ENCODE peak calls at places on chromosomes 4 and X, in six cellular contexts. F is left ventricle myocardium inferior, D is cardiac muscle cell, E is GM23338, H is HL-60, X is body of pancreas. B is an unnamed sample.
A peak's percentile ranks its signal among the peaks of the same experiment; 100 is the strongest.

GRCh38 chr4:25795566-25796454 is 67.0 kb downstream of the SEL1L3 start:
- DNase-seq in F (no peak), D (peak; percentile 70), E (peak; percentile 78), H (no peak), X (no peak), B (no peak)

GRCh38 chr4:122900314-122900713 is 22.1 kb downstream of the NUDT6 start:
- DNase-seq in F (no peak), D (no peak), E (no peak), H (no peak), X (no peak), B (no peak)

GRCh38 chrX:2708016-2708415 is 16.9 kb downstream of the CD99 start:
- DNase-seq in F (no peak), D (no peak), E (no peak), H (no peak), X (no peak), B (no peak)

GRCh38 chr4:57154926-57155325 is 44.7 kb upstream of the IGFBP7 start:
- DNase-seq in F (no peak), D (no peak), E (peak; percentile 43), H (no peak), X (no peak), B (no peak)

GRCh38 chr4:70544279-70544870 is 26.0 kb downstream of the AMTN start:
- DNase-seq in F (no peak), D (peak; percentile 24), E (peak; percentile 66), H (no peak), X (no peak), B (no peak)

GRCh38 chr4:114156371-114156770 is 176.9 kb upstream of the ARSJ start:
- DNase-seq in F (no peak), D (no peak), E (no peak), H (no peak), X (no peak), B (no peak)

GRCh38 chr4:102163404-102164140 is 181.7 kb downstream of the SLC39A8 start:
- DNase-seq in F (no peak), D (no peak), E (no peak), H (no peak), X (no peak), B (no peak)

GRCh38 chr4:8388471-8388870 is 52.1 kb downstream of the ACOX3 start:
- DNase-seq in F (no peak), D (no peak), E (no peak), H (no peak), X (no peak), B (no peak)

GRCh38 chrX:40543661-40544328 is 37.0 kb upstream of the ATP6AP2 start:
- DNase-seq in F (no peak), D (peak; percentile 65), E (peak; percentile 87), H (no peak), X (peak; percentile 31), B (peak; percentile 51)

GRCh38 chr4:54005475-54005874 is 58.9 kb downstream of the CHIC2 start:
- DNase-seq in F (no peak), D (peak; percentile 63), E (no peak), H (no peak), X (no peak), B (no peak)

GRCh38 chrX:152450076-152450475 is 1.0 kb downstream of the GABRA3 start:
- DNase-seq in F (no peak), D (no peak), E (peak; percentile 15), H (no peak), X (no peak), B (no peak)

GRCh38 chr4:57124145-57124544 is 14.0 kb upstream of the IGFBP7 start:
- DNase-seq in F (no peak), D (peak; percentile 80), E (no peak), H (no peak), X (no peak), B (no peak)

GRCh38 chr4:7172508-7172907 is 19.8 kb upstream of the SORCS2 start:
- DNase-seq in F (no peak), D (no peak), E (no peak), H (no peak), X (no peak), B (no peak)

GRCh38 chrX:97332963-97333362 is 449.3 kb downstream of the RPA4 start:
- DNase-seq in F (no peak), D (peak; percentile 18), E (no peak), H (no peak), X (no peak), B (no peak)

GRCh38 chrX:128106630-128107029 is 54.4 kb upstream of the ACTRT1 start:
- DNase-seq in F (no peak), D (no peak), E (peak; percentile 50), H (no peak), X (no peak), B (no peak)

GRCh38 chr4:20641971-20642370 is 58.3 kb upstream of the PACRGL start:
- DNase-seq in F (no peak), D (no peak), E (no peak), H (no peak), X (no peak), B (no peak)

GRCh38 chr4:107050525-107051135 is 14.5 kb upstream of the DKK2 start:
- DNase-seq in F (no peak), D (no peak), E (peak; percentile 43), H (no peak), X (no peak), B (no peak)

GRCh38 chrX:4675686-4676300 is 962.3 kb upstream of the PRKX start:
- DNase-seq in F (no peak), D (no peak), E (no peak), H (no peak), X (no peak), B (no peak)

GRCh38 chr4:122716825-122717448 is 15.6 kb upstream of the BBS12 start:
- DNase-seq in F (peak; percentile 44), D (peak; percentile 81), E (peak; percentile 85), H (peak; percentile 39), X (peak; percentile 61), B (peak; percentile 33)

GRCh38 chr4:104487105-104487504 is 7.6 kb downstream of the CXXC4 start:
- DNase-seq in F (no peak), D (no peak), E (peak; percentile 35), H (no peak), X (peak; percentile 49), B (no peak)

GRCh38 chr4:74167585-74167984 is 9.7 kb downstream of the MTHFD2L start:
- DNase-seq in F (no peak), D (no peak), E (no peak), H (no peak), X (no peak), B (no peak)

GRCh38 chr4:74166823-74167222 is 8.9 kb downstream of the MTHFD2L start:
- DNase-seq in F (no peak), D (no peak), E (no peak), H (no peak), X (no peak), B (no peak)

GRCh38 chr4:74161676-74162450 is 3.9 kb downstream of the MTHFD2L start:
- DNase-seq in F (no peak), D (peak; percentile 40), E (no peak), H (no peak), X (no peak), B (no peak)

GRCh38 chr4:74168841-74169240 is 10.9 kb downstream of the MTHFD2L start:
- DNase-seq in F (no peak), D (no peak), E (no peak), H (no peak), X (no peak), B (no peak)

GRCh38 chr4:74166135-74166534 is 8.2 kb downstream of the MTHFD2L start:
- DNase-seq in F (no peak), D (no peak), E (no peak), H (no peak), X (no peak), B (no peak)
- TF ChIP-seq CTCF in F (no peak), D (no peak), E (no peak), H (no peak), X (no peak), B (no peak)

GRCh38 chrX:66014084-66014483 is 25.8 kb downstream of the VSIG4 start:
- DNase-seq in F (no peak), D (no peak), E (no peak), H (no peak), X (no peak), B (no peak)

GRCh38 chrX:66014560-66014959 is 25.3 kb downstream of the VSIG4 start:
- DNase-seq in F (no peak), D (no peak), E (no peak), H (no peak), X (no peak), B (no peak)

GRCh38 chrX:66012094-66012534 is 27.8 kb downstream of the VSIG4 start:
- DNase-seq in F (no peak), D (no peak), E (no peak), H (peak; percentile 81), X (no peak), B (no peak)

GRCh38 chrX:66015152-66015827 is 24.6 kb downstream of the VSIG4 start:
- DNase-seq in F (peak; percentile 18), D (peak; percentile 18), E (no peak), H (peak; percentile 83), X (no peak), B (no peak)

GRCh38 chrX:66013195-66013816 is 26.6 kb downstream of the VSIG4 start:
- DNase-seq in F (no peak), D (no peak), E (no peak), H (no peak), X (no peak), B (no peak)
- H3K4me3 ChIP-seq in F (no peak overlapping the region), D (no peak overlapping the region), E (no peak overlapping the region), H (no peak overlapping the region), X (no peak overlapping the region), B (no peak overlapping the region)

DNA sequence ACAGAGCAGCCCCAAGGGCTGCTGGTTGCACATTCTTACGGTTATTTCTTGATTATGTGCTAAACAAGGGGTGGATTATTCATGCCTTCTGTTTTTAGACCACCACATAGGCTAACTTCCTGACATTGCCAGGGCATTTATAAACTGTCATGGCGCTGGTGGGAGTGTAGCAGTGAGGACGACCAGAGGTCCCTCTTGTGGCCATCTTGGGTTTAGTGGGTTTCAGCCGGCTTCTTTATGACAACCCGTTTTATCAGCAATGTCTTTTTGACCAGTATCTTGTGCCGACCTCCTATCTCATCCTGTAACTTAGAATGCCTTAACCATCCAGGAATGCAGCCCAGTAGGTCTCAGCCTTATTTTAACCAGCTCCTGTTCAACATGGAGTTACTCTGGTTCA is 212.4 kb upstream of the GRID2 start:
- DNase-seq in F (no peak), D (peak; percentile 3), E (peak; percentile 76), H (no peak), X (no peak), B (no peak)
- TF ChIP-seq CTCF in F (no peak), D (no peak), E (peak; percentile 73), H (no peak), X (no peak), B (peak; percentile 12)

DNA sequence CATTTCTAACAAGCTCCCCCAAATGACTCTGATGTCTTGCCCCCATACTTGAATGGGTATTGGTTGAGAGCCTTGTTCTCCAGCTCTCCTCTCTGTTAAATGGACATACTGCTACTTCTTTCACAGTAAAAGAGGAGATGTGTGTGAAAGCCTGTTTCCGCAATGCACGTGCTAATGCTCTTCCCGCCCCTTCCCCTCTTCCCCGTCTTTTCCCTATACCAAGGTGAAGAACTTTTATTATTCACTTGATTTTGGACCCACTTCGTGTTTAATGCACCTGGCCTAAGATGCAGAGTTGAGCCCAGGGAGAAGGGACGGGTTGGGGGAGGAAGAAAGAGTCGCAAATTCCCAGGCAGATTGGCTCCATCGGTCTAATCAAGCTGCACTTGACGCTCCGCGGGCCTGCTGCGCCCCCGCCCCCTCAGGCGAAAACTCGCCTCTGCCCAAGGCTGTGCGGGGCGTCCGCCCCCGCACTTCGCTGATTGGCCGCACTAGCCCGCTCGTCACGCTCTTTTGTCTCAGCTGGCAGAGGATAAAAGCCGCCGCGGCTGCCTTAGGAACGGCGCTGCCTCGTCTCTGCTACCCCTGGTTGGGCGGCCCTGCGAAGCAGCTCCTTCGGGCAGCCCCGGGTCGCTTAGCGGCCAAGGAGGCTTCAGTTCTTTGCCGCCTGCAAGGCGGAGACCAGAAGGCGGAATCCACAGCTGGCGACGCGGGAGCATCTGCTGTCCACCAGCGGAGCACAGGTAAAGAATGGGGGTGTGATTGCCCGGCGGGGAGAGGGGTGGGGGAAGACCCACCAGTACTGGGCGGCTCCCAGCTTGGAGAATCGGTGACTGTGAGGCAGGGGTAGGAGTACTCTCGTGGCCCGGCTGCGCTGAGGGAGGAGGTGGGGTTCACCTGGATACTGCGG is at the start of gene ZCCHC12:
- DNase-seq in F (peak; percentile 16), D (peak; percentile 64), E (peak; percentile 90), H (no peak), X (peak; percentile 31), B (no peak)
- H3K4me3 ChIP-seq in F (peak within 1 kb of the TSS; percentile 55), D (peak within 1 kb of the TSS; percentile 21), E (peak within 1 kb of the TSS; percentile 55), H (peak within 1 kb of the TSS; percentile 12), X (no peak within 1 kb of the TSS), B (peak within 1 kb of the TSS; percentile 35)